ENCODE peak calls at places on chromosome 2, in ten cellular contexts. D is AG04450; S is neural progenitor cell; T is fibroblast of lung; G is Panc1; V is ascending aorta; H is Peyer's patch; X is CD4-positive, alpha-beta T cell; U is CD8-positive, alpha-beta memory T cell; L is colonic mucosa. I is an unnamed sample. For H3K9me3, the result is how much of the 10 kb centered on the place peaks cover.

GRCh38 chr2:235557903-235558302 is 64.1 kb downstream of the AGAP1 start:
- DNase-seq in D (no peak), S (no peak), T (no peak), G (no peak), V (no peak), H (no peak), X (no peak), U (no peak), L (no peak), I (no peak)

GRCh38 chr2:169828141-169828811 is 1.0 kb downstream of the UBR3 start:
- DNase-seq in D (no peak), S (peak), T (peak), G (no peak), V (no peak), H (no peak), X (peak), U (peak), L (peak), I (peak)

GRCh38 chr2:170504820-170505145 is 210.4 kb upstream of the SP5 start:
- DNase-seq in D (no peak), S (no peak), T (no peak), G (no peak), V (no peak), H (no peak), X (no peak), U (no peak), L (peak), I (no peak)

GRCh38 chr2:157684940-157685466 is 56.3 kb upstream of the ACVR1C start:
- DNase-seq in D (no peak), S (peak), T (peak), G (no peak), V (no peak), H (no peak), X (no peak), U (no peak), L (no peak), I (no peak)

GRCh38 chr2:71813801-71814470 is 333.7 kb downstream of the CYP26B1 start:
- DNase-seq in D (no peak), S (no peak), T (no peak), G (no peak), V (no peak), H (no peak), X (no peak), U (no peak), L (no peak), I (no peak)

GRCh38 chr2:104658840-104659591 is 194.9 kb upstream of the POU3F3 start:
- DNase-seq in D (no peak), S (peak), T (no peak), G (no peak), V (no peak), H (no peak), X (no peak), U (no peak), L (no peak), I (no peak)

GRCh38 chr2:171729952-171730317 is 42.7 kb downstream of the DYNC1I2 start:
- DNase-seq in D (no peak), S (no peak), T (no peak), G (no peak), V (no peak), H (no peak), X (no peak), U (no peak), L (no peak), I (no peak)

GRCh38 chr2:133780099-133780996 is 212.1 kb upstream of the NCKAP5 start:
- DNase-seq in D (peak), S (peak), T (peak), G (peak), V (no peak), H (no peak), X (no peak), U (no peak), L (peak), I (peak)

GRCh38 chr2:157413342-157414035 is 30.4 kb downstream of the CYTIP start:
- DNase-seq in D (no peak), S (no peak), T (no peak), G (no peak), V (no peak), H (no peak), X (peak), U (peak), L (no peak), I (no peak)

GRCh38 chr2:96522304-96523203 is 14.0 kb upstream of the ARID5A start:
- DNase-seq in D (no peak), S (no peak), T (no peak), G (no peak), V (no peak), H (no peak), X (no peak), U (no peak), L (no peak), I (no peak)

GRCh38 chr2:109380502-109381326 is 233.1 kb downstream of the SEPTIN10 start:
- DNase-seq in D (no peak), S (no peak), T (peak), G (no peak), V (no peak), H (peak), X (peak), U (peak), L (no peak), I (no peak)

GRCh38 chr2:7703523-7704144 is 786.4 kb downstream of the RNF144A start:
- DNase-seq in D (no peak), S (peak), T (no peak), G (no peak), V (no peak), H (no peak), X (no peak), U (no peak), L (no peak), I (no peak)

GRCh38 chr2:19021721-19022120 is 336.7 kb downstream of the OSR1 start:
- DNase-seq in D (peak), S (no peak), T (peak), G (no peak), V (no peak), H (no peak), X (no peak), U (no peak), L (no peak), I (no peak)

GRCh38 chr2:229920011-229920781 is 1.6 kb downstream of the TRIP12 start:
- DNase-seq in D (no peak), S (peak), T (peak), G (no peak), V (no peak), H (no peak), X (no peak), U (peak), L (peak), I (peak)

GRCh38 chr2:241868661-241869081 is 858 bp upstream of the RTP5 start:
- DNase-seq in D (no peak), S (no peak), T (no peak), G (no peak), V (no peak), H (no peak), X (no peak), U (peak), L (no peak), I (no peak)

GRCh38 chr2:190591972-190592371 is 56.9 kb upstream of the NAB1 start:
- DNase-seq in D (no peak), S (no peak), T (no peak), G (no peak), V (no peak), H (no peak), X (no peak), U (no peak), L (no peak), I (no peak)

GRCh38 chr2:127410871-127411396 is 7.3 kb upstream of the PROC start:
- DNase-seq in D (no peak), S (no peak), T (peak), G (no peak), V (no peak), H (no peak), X (no peak), U (no peak), L (no peak), I (no peak)

GRCh38 chr2:191789791-191790190 is 57.1 kb downstream of the CAVIN2 start:
- DNase-seq in D (no peak), S (no peak), T (peak), G (no peak), V (no peak), H (no peak), X (no peak), U (no peak), L (no peak), I (peak)

GRCh38 chr2:64007924-64008323 is 11.3 kb downstream of the VPS54 start:
- DNase-seq in D (no peak), S (no peak), T (no peak), G (no peak), V (no peak), H (no peak), X (no peak), U (no peak), L (no peak), I (no peak)

GRCh38 chr2:158297606-158298005 is 158.9 kb downstream of the CCDC148 start:
- DNase-seq in D (no peak), S (no peak), T (peak), G (no peak), V (no peak), H (no peak), X (no peak), U (no peak), L (no peak), I (peak)

GRCh38 chr2:132521321-132521720 is 104.7 kb downstream of the GPR39 start:
- DNase-seq in D (no peak), S (no peak), T (peak), G (no peak), V (no peak), H (no peak), X (no peak), U (no peak), L (no peak), I (peak)

GRCh38 chr2:191728710-191729597 is 51.0 kb downstream of the NABP1 start:
- DNase-seq in D (no peak), S (no peak), T (peak), G (no peak), V (no peak), H (no peak), X (no peak), U (no peak), L (no peak), I (no peak)

GRCh38 chr2:122193622-122194021 is 438.2 kb downstream of the TSN start:
- DNase-seq in D (no peak), S (no peak), T (no peak), G (no peak), V (no peak), H (no peak), X (no peak), U (no peak), L (no peak), I (no peak)

GRCh38 chr2:237717366-237718276 is 81.0 kb upstream of the RBM44 start:
- DNase-seq in D (no peak), S (no peak), T (no peak), G (no peak), V (no peak), H (no peak), X (no peak), U (no peak), L (no peak), I (peak)

GRCh38 chr2:102505290-102505689 is 32.3 kb downstream of the SLC9A4 start:
- DNase-seq in D (no peak), S (no peak), T (no peak), G (no peak), V (no peak), H (no peak), X (no peak), U (no peak), L (peak), I (peak)

GRCh38 chr2:232444409-232445148 is 11.4 kb upstream of the ALPI start:
- DNase-seq in D (peak), S (peak), T (peak), G (peak), V (no peak), H (peak), X (peak), U (peak), L (peak), I (peak)

GRCh38 chr2:1864981-1865421 is 120.7 kb upstream of the PXDN start:
- DNase-seq in D (no peak), S (peak), T (no peak), G (no peak), V (no peak), H (no peak), X (no peak), U (no peak), L (no peak), I (no peak)

GRCh38 chr2:4053769-4054493 is 350.6 kb downstream of the DCDC2C start:
- DNase-seq in D (no peak), S (no peak), T (no peak), G (no peak), V (no peak), H (no peak), X (no peak), U (no peak), L (no peak), I (no peak)
- H3K9me3 ChIP-seq in D (under half), S (under half), T (under half), G (under half), V (under half), H (under half), X (under half), U (under half), L (under half), I (under half)

DNA sequence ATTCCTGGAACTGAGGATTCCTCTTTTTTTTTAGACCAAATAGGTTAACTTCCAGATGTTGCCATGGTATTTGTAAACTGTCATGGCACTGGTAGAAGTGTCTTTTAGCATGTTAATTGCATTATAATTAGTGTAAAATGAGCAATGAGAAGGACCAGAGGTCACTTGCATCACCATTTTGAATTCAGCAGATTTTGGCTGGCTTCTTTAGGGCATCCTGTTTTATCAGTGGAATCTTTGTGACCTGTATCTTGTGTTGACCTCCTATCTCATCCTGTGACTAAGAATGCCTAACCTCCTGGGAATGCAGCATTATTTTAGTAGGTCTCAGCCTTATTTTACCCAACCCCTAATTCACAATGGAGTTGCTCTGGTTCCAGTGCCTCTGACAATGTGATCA is 96.5 kb upstream of the HAAO start:
- DNase-seq in D (no peak), S (no peak), T (peak), G (no peak), V (no peak), H (no peak), X (no peak), U (no peak), L (no peak), I (no peak)
- H3K9me3 ChIP-seq in D (under half), S (under half), T (under half), G (under half), V (under half), H (under half), X (under half), U (under half), L (under half), I (under half)

GRCh38 chr2:222698276-222698675 is 26.8 kb downstream of the MOGAT1 start:
- DNase-seq in D (no peak), S (no peak), T (no peak), G (no peak), V (no peak), H (no peak), X (no peak), U (no peak), L (no peak), I (no peak)
- H3K9me3 ChIP-seq in D (under half), S (under half), T (under half), G (under half), V (under half), H (under half), X (under half), U (under half), L (under half), I (under half)

GRCh38 chr2:80703532-80703931 is 399.0 kb upstream of the LRRTM1 start:
- DNase-seq in D (no peak), S (peak), T (no peak), G (no peak), V (no peak), H (no peak), X (no peak), U (no peak), L (no peak), I (no peak)
- H3K9me3 ChIP-seq in D (under half), S (under half), T (under half), G (under half), V (under half), H (under half), X (under half), U (under half), L (under half), I (under half)

GRCh38 chr2:11889854-11890253 is 143.4 kb downstream of the LPIN1 start:
- DNase-seq in D (no peak), S (no peak), T (no peak), G (no peak), V (no peak), H (no peak), X (no peak), U (no peak), L (no peak), I (no peak)
- H3K9me3 ChIP-seq in D (under half), S (under half), T (under half), G (under half), V (under half), H (under half), X (under half), U (under half), L (under half), I (under half)

GRCh38 chr2:12223732-12224131 is 477.3 kb downstream of the LPIN1 start:
- DNase-seq in D (no peak), S (no peak), T (no peak), G (no peak), V (no peak), H (no peak), X (no peak), U (no peak), L (no peak), I (no peak)

GRCh38 chr2:12222561-12222960 is 476.1 kb downstream of the LPIN1 start:
- DNase-seq in D (no peak), S (no peak), T (no peak), G (no peak), V (no peak), H (no peak), X (no peak), U (no peak), L (no peak), I (peak)

GRCh38 chr2:12219761-12220160 is 473.3 kb downstream of the LPIN1 start:
- DNase-seq in D (no peak), S (no peak), T (no peak), G (no peak), V (no peak), H (no peak), X (no peak), U (no peak), L (no peak), I (no peak)

GRCh38 chr2:12217206-12217605 is 470.8 kb downstream of the LPIN1 start:
- DNase-seq in D (no peak), S (no peak), T (no peak), G (no peak), V (no peak), H (no peak), X (no peak), U (no peak), L (no peak), I (no peak)

DNA sequence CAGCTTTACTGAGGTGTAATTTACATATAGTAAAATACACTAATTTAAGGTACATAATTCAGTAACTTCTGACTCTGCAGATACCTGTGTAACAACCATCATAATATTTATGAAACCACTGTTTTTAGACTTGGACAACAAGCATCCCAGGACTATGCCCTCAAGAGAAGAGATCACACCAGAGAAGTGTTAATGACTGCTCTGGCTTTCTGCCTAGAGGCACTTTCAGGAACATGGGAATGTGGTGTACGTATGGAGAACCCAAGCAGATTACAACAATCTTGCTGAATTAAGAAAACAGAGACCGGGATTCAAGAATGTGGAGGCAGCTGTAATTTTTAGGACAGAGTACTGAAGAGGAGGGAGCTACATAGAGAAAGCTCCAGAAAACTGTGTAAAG is 475.2 kb downstream of the LPIN1 start:
- DNase-seq in D (no peak), S (no peak), T (no peak), G (no peak), V (no peak), H (no peak), X (no peak), U (no peak), L (no peak), I (no peak)
- H3K9me3 ChIP-seq in D (under half), S (under half), T (under half), G (under half), V (under half), H (under half), X (under half), U (under half), L (under half), I (under half)

GRCh38 chr2:4552099-4552498 is 848.7 kb downstream of the DCDC2C start:
- DNase-seq in D (no peak), S (no peak), T (no peak), G (no peak), V (no peak), H (no peak), X (no peak), U (no peak), L (no peak), I (no peak)
- H3K9me3 ChIP-seq in D (under half), S (under half), T (under half), G (under half), V (under half), H (under half), X (under half), U (under half), L (under half), I (under half)

I was measured in mammary epithelial cell.